ENCODE peak calls at places on chromosomes 7 and 10, in ten cellular contexts. F is HCT116, C is lower leg skin, J is tibial nerve, Z is GM12878, S is transverse colon, U is adrenal gland, N is H54, P is body of pancreas, M is IMR-90. L is an unnamed sample.
A peak's percentile ranks its signal among the peaks of the same experiment; 100 is the strongest.

GRCh38 chr10:36621346-36621745 is 504.1 kb upstream of the ANKRD30A start:
- DNase-seq in M (peak; percentile 63), Z (no peak), J (no peak), C (no peak), U (no peak), N (no peak), P (no peak), F (no peak), S (no peak), L (no peak)

GRCh38 chr7:154873722-154874121 is 129.2 kb downstream of the PAXIP1 start:
- DNase-seq in Z (no peak), N (no peak), U (no peak), M (no peak), C (no peak), J (no peak), F (no peak), P (no peak), S (no peak), L (no peak)

GRCh38 chr10:34760606-34761005 is 54.5 kb downstream of the PARD3 start:
- DNase-seq in J (no peak), M (peak; percentile 24), S (no peak), U (no peak), P (no peak), C (no peak), Z (no peak), F (peak; percentile 28), N (no peak), L (no peak)

GRCh38 chr7:111841596-111842209 is 279.4 kb upstream of the IMMP2L start:
- DNase-seq in F (no peak), Z (no peak), P (no peak), N (no peak), U (no peak), C (no peak), M (no peak), S (no peak), J (no peak), L (no peak)

GRCh38 chr7:141097430-141097829 is 23.6 kb downstream of the TMEM178B start:
- DNase-seq in S (no peak), M (peak; percentile 5), C (no peak), F (no peak), J (no peak), N (no peak), P (no peak), Z (no peak), U (no peak), L (no peak)

GRCh38 chr7:111827863-111828504 is 265.7 kb upstream of the IMMP2L start:
- DNase-seq in M (peak; percentile 68), Z (no peak), N (peak; percentile 12), J (no peak), U (no peak), C (no peak), P (no peak), S (no peak), F (no peak), L (no peak)

GRCh38 chr10:96290368-96291133 is 13.7 kb upstream of the DNTT start:
- DNase-seq in C (no peak), J (no peak), Z (peak; percentile 61), N (no peak), U (no peak), P (no peak), F (no peak), M (no peak), S (no peak), L (no peak)

GRCh38 chr10:17200885-17201164 is 647 bp downstream of the TRDMT1 start:
- DNase-seq in M (peak; percentile 49), P (peak; percentile 68), C (peak; percentile 53), S (peak; percentile 53), F (peak; percentile 23), N (no peak), U (peak; percentile 47), Z (no peak), J (peak; percentile 42), L (no peak)

GRCh38 chr10:60944910-60945297 is 919 bp upstream of the RHOBTB1 start:
- DNase-seq in U (no peak), C (no peak), F (no peak), P (no peak), M (no peak), N (no peak), Z (no peak), S (no peak), J (no peak), L (no peak)

GRCh38 chr10:60942134-60942533 is 1.9 kb downstream of the RHOBTB1 start:
- DNase-seq in S (no peak), P (no peak), M (no peak), C (no peak), J (no peak), U (no peak), N (no peak), Z (no peak), F (no peak), L (no peak)

GRCh38 chr10:60942604-60943269 is 1.2 kb downstream of the RHOBTB1 start:
- DNase-seq in S (peak; percentile 51), Z (no peak), F (no peak), J (no peak), P (peak; percentile 64), N (no peak), M (peak; percentile 31), U (peak; percentile 66), C (peak; percentile 43), L (peak; percentile 47)

GRCh38 chr10:60943372-60944158 is 420 bp downstream of the RHOBTB1 start:
- DNase-seq in J (peak; percentile 26), C (peak; percentile 45), U (peak; percentile 74), N (peak; percentile 42), Z (no peak), S (peak; percentile 55), M (peak; percentile 40), F (peak; percentile 3), P (peak; percentile 71), L (peak; percentile 78)

DNA sequence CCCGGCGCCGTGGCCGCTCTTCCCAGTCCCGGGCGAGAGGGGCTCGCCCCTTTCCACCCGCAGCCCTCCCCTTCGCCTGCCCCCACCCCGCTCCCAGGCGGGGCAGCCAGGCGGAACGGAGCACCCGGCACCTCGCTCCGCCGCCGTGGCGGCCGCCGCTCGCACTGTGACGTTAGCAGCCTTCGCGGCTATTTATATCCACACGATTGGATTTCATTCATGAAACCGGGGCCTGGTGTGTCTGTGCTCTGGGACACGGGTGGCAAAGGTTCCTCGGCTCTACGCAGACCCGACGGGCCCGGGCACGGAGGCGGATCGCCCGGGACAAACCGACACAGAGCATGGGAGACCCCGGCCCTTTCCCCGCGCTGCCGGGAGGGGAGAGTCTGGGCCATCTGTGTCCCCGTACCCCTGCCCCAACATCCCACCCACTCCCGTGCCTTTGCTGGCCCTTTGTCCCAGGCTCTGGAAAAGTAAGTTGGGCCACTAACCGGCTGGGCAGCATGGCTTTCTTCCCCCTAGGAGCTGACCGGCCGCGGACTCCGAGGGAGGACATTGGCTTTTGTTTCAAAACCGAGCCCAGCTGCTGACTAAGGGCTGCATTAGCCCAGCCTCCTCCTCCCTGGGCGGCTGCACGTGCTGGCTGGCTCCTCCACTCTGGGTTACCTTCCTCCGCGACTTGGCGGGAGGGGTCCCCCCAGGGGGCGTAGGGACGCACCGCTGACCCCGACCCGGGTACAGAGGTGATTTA is at the start of gene RHOBTB1:
- DNase-seq in F (no peak), Z (no peak), N (peak; percentile 70), S (peak; percentile 79), U (peak; percentile 85), J (peak; percentile 36), C (peak; percentile 54), M (peak; percentile 83), P (peak; percentile 84), L (peak; percentile 81)
- TF ChIP-seq POLR2A in F (no peak), Z (no peak), N (peak; percentile 67), S (peak; percentile 83), U (peak; percentile 60), J (peak; percentile 46), C (no peak), M (peak; percentile 90), P (peak; percentile 93), L (peak; percentile 88)

GRCh38 chr10:58268946-58269831 is at the start of gene CISD1:
- DNase-seq in C (peak; percentile 96), J (peak; percentile 84), P (peak; percentile 99), F (peak; percentile 99), Z (peak; percentile 96), S (peak; percentile 97), M (peak; percentile 100), U (peak; percentile 98), N (peak; percentile 98), L (peak; percentile 94)
- TF ChIP-seq POLR2A in C (no peak), J (peak; percentile 70), P (peak; percentile 86), F (peak; percentile 67), Z (peak; percentile 93), S (peak; percentile 85), M (peak; percentile 57), U (peak; percentile 43), N (peak; percentile 82), L (peak; percentile 63)

GRCh38 chr10:62655337-62655994 is 149.1 kb upstream of the ADO start:
- DNase-seq in P (no peak), Z (peak; percentile 95), U (no peak), S (no peak), N (no peak), M (no peak), F (no peak), C (no peak), J (no peak), L (no peak)
- TF ChIP-seq POLR2A in P (no peak), Z (peak; percentile 36), U (no peak), S (no peak), N (no peak), M (no peak), F (no peak), C (no peak), J (no peak), L (no peak)

GRCh38 chr7:6251653-6252052 is 20.8 kb downstream of the CYTH3 start:
- DNase-seq in C (no peak), M (no peak), Z (no peak), F (no peak), P (no peak), U (no peak), J (no peak), N (no peak), S (no peak), L (no peak)

GRCh38 chr7:6252310-6252709 is 20.1 kb downstream of the CYTH3 start:
- DNase-seq in U (no peak), S (no peak), P (no peak), N (no peak), M (peak; percentile 48), C (no peak), Z (no peak), F (no peak), J (no peak), L (no peak)

GRCh38 chr7:6248581-6248980 is 23.8 kb downstream of the CYTH3 start:
- DNase-seq in M (peak; percentile 88), J (no peak), Z (no peak), S (no peak), C (no peak), P (no peak), U (peak; percentile 39), N (peak; percentile 60), F (no peak), L (no peak)

GRCh38 chr7:6252748-6253147 is 19.7 kb downstream of the CYTH3 start:
- DNase-seq in J (no peak), M (no peak), F (no peak), S (no peak), Z (no peak), N (no peak), P (no peak), C (no peak), U (no peak), L (no peak)

DNA sequence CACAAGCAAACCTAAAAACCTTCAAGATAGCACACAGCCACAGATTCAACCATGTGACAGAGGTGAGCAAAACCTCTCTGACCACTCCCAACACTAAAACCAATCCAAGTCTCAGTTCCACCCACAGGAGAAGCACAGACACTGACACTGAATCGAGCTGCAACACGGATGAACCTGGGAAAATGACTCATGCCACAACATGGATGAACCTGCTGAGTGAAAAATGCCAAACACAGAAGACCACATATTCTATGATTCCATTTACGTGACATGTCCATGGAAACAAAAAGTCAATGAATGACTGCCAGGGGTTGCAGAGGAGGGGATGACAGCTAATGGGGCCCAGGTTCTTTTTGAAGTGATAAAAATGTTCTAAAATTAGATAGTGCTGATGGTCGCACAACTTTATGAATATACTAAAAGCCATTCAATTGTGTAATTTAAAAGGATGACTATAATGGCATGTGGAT is 22.0 kb downstream of the CYTH3 start:
- DNase-seq in N (no peak), P (no peak), U (no peak), F (no peak), C (no peak), Z (peak; percentile 93), M (no peak), S (no peak), J (no peak), L (no peak)
- TF ChIP-seq POLR2A in N (no peak), P (no peak), U (no peak), F (no peak), C (no peak), Z (no peak), M (no peak), S (no peak), J (no peak), L (no peak)

L was measured in uterus.